ENCODE peak calls at places on chromosomes 3 and 15, in five cellular contexts. G is stomach, O is NT2/D1, T is heart right ventricle, V is WERI-Rb-1. Z is an unnamed sample.

GRCh38 chr3:44033123-44033522 is 208.6 kb upstream of the TOPAZ1 start:
- DNase-seq in G (no peak), O (no peak), T (no peak), V (no peak), Z (no peak)

GRCh38 chr3:144590854-144591253 is 619.2 kb downstream of the DIPK2A start:
- DNase-seq in G (no peak), O (no peak), T (no peak), V (no peak), Z (no peak)

GRCh38 chr3:185656321-185656840 is 70.3 kb downstream of the SENP2 start:
- DNase-seq in G (no peak), O (no peak), T (peak), V (no peak), Z (no peak)

GRCh38 chr15:64459382-64459781 is 996 bp upstream of the ZNF609 start:
- DNase-seq in G (no peak), O (no peak), T (no peak), V (no peak), Z (no peak)

GRCh38 chr15:78341057-78341763 is 1.1 kb downstream of the CRABP1 start:
- DNase-seq in G (no peak), O (no peak), T (no peak), V (no peak), Z (no peak)

GRCh38 chr15:31156808-31157207 is 55.3 kb upstream of the TRPM1 start:
- DNase-seq in G (no peak), O (no peak), T (no peak), V (no peak), Z (no peak)

GRCh38 chr3:190124067-190124466 is 3.4 kb upstream of the P3H2 start:
- DNase-seq in G (no peak), O (no peak), T (no peak), V (no peak), Z (no peak)

GRCh38 chr15:80694624-80695098 is 449 bp upstream of the ABHD17C start:
- DNase-seq in G (no peak), O (no peak), T (peak), V (no peak), Z (no peak)

GRCh38 chr15:92574566-92574965 is 81.0 kb downstream of the FAM174B start:
- DNase-seq in G (no peak), O (no peak), T (no peak), V (no peak), Z (no peak)

GRCh38 chr3:146843476-146843875 is 238.3 kb upstream of the PLSCR5 start:
- DNase-seq in G (no peak), O (no peak), T (no peak), V (no peak), Z (no peak)

GRCh38 chr3:112467584-112467983 is 31.7 kb downstream of the BTLA start:
- DNase-seq in G (no peak), O (no peak), T (no peak), V (no peak), Z (no peak)

GRCh38 chr3:184314363-184314699 is at the start of gene EIF4G1:
- DNase-seq in G (peak), O (peak), T (peak), V (peak), Z (peak)

GRCh38 chr15:72540606-72541237 is 66.6 kb downstream of the ARIH1 start:
- DNase-seq in G (no peak), O (no peak), T (no peak), V (no peak), Z (peak)

GRCh38 chr3:138113309-138113708 is 2.1 kb downstream of the DZIP1L start:
- DNase-seq in G (no peak), O (no peak), T (no peak), V (no peak), Z (no peak)

DNA sequence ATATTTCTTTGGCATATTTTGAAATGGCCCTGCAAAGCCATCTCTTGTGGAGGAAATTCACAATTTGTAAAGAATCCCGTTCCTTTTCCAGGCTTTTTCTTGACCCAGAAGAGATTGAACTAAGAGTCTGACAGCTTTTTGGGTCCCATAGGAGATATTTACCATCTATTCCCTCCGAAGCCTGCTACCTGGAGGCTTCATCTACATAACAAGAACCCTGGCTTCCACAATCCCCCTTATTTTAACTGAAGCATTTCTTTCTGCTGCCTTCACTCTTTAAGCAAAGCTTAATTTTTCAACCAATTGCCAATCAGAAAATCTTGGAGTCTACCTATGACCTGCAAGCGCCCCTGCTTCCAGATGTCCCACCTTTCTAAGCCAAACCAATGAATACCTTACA is 248.1 kb upstream of the GADL1 start:
- DNase-seq in G (no peak), O (no peak), T (no peak), V (no peak), Z (no peak)
- H3K4me3 ChIP-seq in G (no peak), O (no peak), T (no peak), V (no peak), Z (no peak)

GRCh38 chr15:48880070-48880634 is 2.2 kb downstream of the EID1 start:
- DNase-seq in G (no peak), O (no peak), T (no peak), V (no peak), Z (no peak)
- H3K4me3 ChIP-seq in G (no peak), O (no peak), T (no peak), V (no peak), Z (no peak)

GRCh38 chr3:119659584-119660291 is 651 bp downstream of the POPDC2 start:
- DNase-seq in G (no peak), O (no peak), T (no peak), V (no peak), Z (no peak)
- H3K4me3 ChIP-seq in G (peak), O (no peak), T (peak), V (no peak), Z (no peak)

GRCh38 chr3:23519548-23520208 is 286.1 kb upstream of the UBE2E1 start:
- DNase-seq in G (no peak), O (no peak), T (no peak), V (no peak), Z (no peak)
- H3K4me3 ChIP-seq in G (no peak), O (no peak), T (no peak), V (no peak), Z (no peak)